ENCODE peak calls at places on chromosomes 7 and 10, in six cellular contexts. S is CD8-positive, alpha-beta T cell; V is mesothelial cell of epicardium; A is cardiac muscle cell; M is WTC11; L is neural crest cell. N is an unnamed sample.

GRCh38 chr10:79562135-79562756 is 2.0 kb upstream of the SFTPA2 start:
- DNase-seq in A (peak; percentile 68), L (peak; percentile 73), M (peak; percentile 74), S (peak; percentile 40), V (peak; percentile 47), N (peak; percentile 86)

GRCh38 chr7:143980746-143981510 is 19.2 kb upstream of the OR6B1 start:
- DNase-seq in A (no peak), M (no peak), L (no peak), V (no peak), S (no peak), N (no peak)

GRCh38 chr10:29204119-29204518 is 84.8 kb upstream of the LYZL1 start:
- DNase-seq in M (peak; percentile 25), L (no peak), S (no peak), A (peak; percentile 6), V (no peak), N (peak; percentile 22)

GRCh38 chr10:20466731-20467130 is 430.4 kb downstream of the NEBL start:
- DNase-seq in V (no peak), S (no peak), L (no peak), M (no peak), A (peak; percentile 9), N (no peak)

GRCh38 chr7:24496031-24496430 is 77.2 kb upstream of the PALS2 start:
- DNase-seq in S (no peak), A (no peak), M (no peak), L (no peak), V (no peak), N (no peak)

GRCh38 chr10:94299417-94299816 is 63.3 kb downstream of the NOC3L start:
- DNase-seq in A (peak; percentile 68), L (no peak), V (no peak), S (no peak), M (no peak), N (no peak)

GRCh38 chr10:93554760-93555432 is 11.6 kb upstream of the FFAR4 start:
- DNase-seq in V (peak; percentile 62), S (peak; percentile 24), L (peak; percentile 85), M (peak; percentile 85), A (peak; percentile 86), N (peak; percentile 88)

GRCh38 chr7:2876031-2876862 is 32.1 kb upstream of the GNA12 start:
- DNase-seq in S (no peak), A (peak; percentile 38), L (no peak), V (no peak), M (no peak), N (no peak)

GRCh38 chr7:101169838-101170531 is 4.6 kb upstream of the VGF start:
- DNase-seq in V (peak; percentile 62), S (peak; percentile 70), M (peak; percentile 86), A (peak; percentile 69), L (peak; percentile 92), N (peak; percentile 91)

GRCh38 chr10:130739016-130739756 is 572.3 kb downstream of the TCERG1L start:
- DNase-seq in V (peak; percentile 1), A (no peak), S (no peak), M (no peak), L (no peak), N (no peak)

GRCh38 chr7:71695189-71695588 is 563.2 kb downstream of the GALNT17 start:
- DNase-seq in M (no peak), L (no peak), A (no peak), S (no peak), V (no peak), N (peak; percentile 49)

GRCh38 chr7:16205481-16205880 is 215.9 kb downstream of the CRPPA start:
- DNase-seq in A (peak; percentile 65), S (no peak), L (no peak), V (no peak), M (no peak), N (no peak)

GRCh38 chr7:139850906-139851305 is 21.8 kb downstream of the TBXAS1 start:
- DNase-seq in A (no peak), V (no peak), M (no peak), S (no peak), L (no peak), N (no peak)

GRCh38 chr7:1942704-1943294 is 272.7 kb downstream of the ELFN1 start:
- DNase-seq in M (no peak), V (no peak), S (no peak), L (no peak), A (no peak), N (no peak)

GRCh38 chr7:133436014-133436428 is 183.1 kb downstream of the EXOC4 start:
- DNase-seq in M (no peak), V (no peak), S (no peak), L (no peak), A (peak; percentile 94), N (no peak)

GRCh38 chr10:107966817-107967216 is 802.3 kb upstream of the SORCS1 start:
- DNase-seq in M (no peak), A (no peak), V (no peak), L (no peak), S (no peak), N (no peak)

GRCh38 chr10:60827791-60828488 is 49.7 kb downstream of the CDK1 start:
- DNase-seq in M (no peak), A (peak; percentile 92), L (no peak), S (no peak), V (no peak), N (no peak)

GRCh38 chr7:104552102-104552501 is 223.7 kb downstream of the LHFPL3 start:
- DNase-seq in L (peak; percentile 48), V (no peak), A (peak; percentile 13), S (no peak), M (peak; percentile 75), N (no peak)

GRCh38 chr7:74519395-74519794 is 65.7 kb downstream of the GTF2IRD1 start:
- DNase-seq in S (no peak), M (no peak), V (no peak), A (no peak), L (no peak), N (no peak)

GRCh38 chr10:7408494-7409044 is 2.3 kb downstream of the SFMBT2 start:
- DNase-seq in L (peak; percentile 68), A (peak; percentile 44), M (peak; percentile 59), S (no peak), V (peak; percentile 34), N (peak; percentile 83)

GRCh38 chr10:77867124-77867715 is 59.3 kb downstream of the DLG5 start:
- DNase-seq in M (no peak), S (no peak), L (no peak), A (no peak), V (no peak), N (no peak)

GRCh38 chr10:98425511-98426352 is 10.8 kb upstream of the PYROXD2 start:
- DNase-seq in M (peak; percentile 83), L (peak; percentile 37), V (no peak), A (peak; percentile 47), S (no peak), N (peak; percentile 57)

GRCh38 chr7:85025312-85025756 is 161.5 kb downstream of the SEMA3D start:
- DNase-seq in M (no peak), V (no peak), L (no peak), A (peak; percentile 34), S (no peak), N (no peak)

GRCh38 chr7:153457796-153458195 is 594.4 kb upstream of the DPP6 start:
- DNase-seq in V (no peak), S (no peak), A (no peak), M (no peak), L (no peak), N (no peak)

GRCh38 chr7:104855826-104856225 is 158.2 kb upstream of the KMT2E start:
- DNase-seq in V (no peak), L (no peak), S (no peak), A (no peak), M (no peak), N (no peak)

GRCh38 chr7:85095357-85095756 is 91.5 kb downstream of the SEMA3D start:
- DNase-seq in V (no peak), S (no peak), A (peak; percentile 65), L (no peak), M (no peak), N (no peak)

GRCh38 chr7:130723784-130724183 is 10.2 kb downstream of the KLF14 start:
- DNase-seq in A (peak; percentile 32), M (no peak), V (no peak), S (no peak), L (no peak), N (no peak)

GRCh38 chr10:127527320-127527719 is 21.8 kb upstream of the NPS start:
- DNase-seq in A (no peak), S (no peak), L (no peak), V (no peak), M (no peak), N (no peak)

GRCh38 chr7:100093054-100093453 is 4.3 kb downstream of the COPS6 start:
- DNase-seq in M (no peak), V (no peak), L (no peak), S (no peak), A (no peak), N (no peak)

GRCh38 chr7:28580626-28581025 is 168.3 kb downstream of the CREB5 start:
- DNase-seq in S (no peak), L (no peak), A (no peak), V (no peak), M (no peak), N (no peak)
- TF ChIP-seq CTCF in S (no peak), L (no peak), A (no peak), V (no peak), M (no peak), N (no peak)

GRCh38 chr10:129274928-129275474 is 192.0 kb upstream of the MGMT start:
- DNase-seq in L (no peak), A (no peak), V (no peak), S (no peak), M (peak; percentile 77), N (peak; percentile 41)
- TF ChIP-seq CTCF in L (peak; percentile 44), A (no peak), V (peak; percentile 63), S (no peak), M (peak; percentile 61), N (peak; percentile 72)

DNA sequence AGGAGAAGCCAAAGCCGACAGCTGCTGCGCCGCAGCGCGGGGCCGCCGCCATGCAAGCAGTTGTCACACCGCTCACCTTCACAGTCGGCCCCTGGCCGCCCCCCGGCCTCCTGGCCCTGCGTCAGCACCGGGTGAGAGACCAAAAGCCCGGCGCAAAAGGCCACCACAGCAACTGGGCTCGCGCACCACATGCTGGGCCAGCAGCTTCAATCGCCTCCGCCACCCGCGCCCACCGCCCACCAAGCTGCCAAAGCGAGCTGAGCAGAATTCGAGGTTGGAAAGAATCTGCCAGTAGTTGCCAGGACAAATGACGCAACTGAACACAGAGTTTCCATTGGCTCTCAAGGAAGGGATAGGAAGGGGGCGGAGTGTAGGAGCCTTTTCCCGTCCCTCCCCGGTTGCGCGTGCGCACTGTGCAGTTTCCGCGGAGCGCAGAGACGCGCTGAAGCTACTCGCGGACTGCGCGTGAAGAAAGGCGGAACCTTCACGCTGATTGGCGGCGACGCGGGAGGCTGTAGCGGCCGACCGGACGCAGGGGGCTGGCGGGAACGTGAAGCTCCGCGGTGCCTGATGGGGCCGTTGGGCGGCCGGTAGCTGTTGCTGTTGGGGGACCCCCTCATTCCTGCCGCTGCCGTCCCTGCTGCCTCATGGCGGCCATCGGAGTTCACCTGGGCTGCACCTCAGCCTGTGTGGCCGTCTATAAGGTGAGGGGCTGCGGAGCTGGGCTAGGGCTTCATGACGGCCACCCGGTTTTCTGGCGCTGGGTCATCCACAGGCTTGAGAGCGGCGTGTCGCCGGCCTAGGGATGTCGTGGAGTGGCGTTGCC is at the start of the genes CDNF, HSPA14 and MSANTD7:
- DNase-seq in M (peak; percentile 99), S (peak; percentile 99), V (peak; percentile 99), A (peak; percentile 100), L (peak; percentile 99), N (peak; percentile 100)
- TF ChIP-seq CTCF in M (no peak), S (no peak), V (no peak), A (no peak), L (no peak), N (no peak)

GRCh38 chr10:110513949-110514348 is 16.2 kb downstream of the DUSP5 start:
- DNase-seq in A (no peak), V (no peak), S (no peak), M (no peak), L (no peak), N (no peak)
- TF ChIP-seq CTCF in A (no peak), V (no peak), S (no peak), M (no peak), L (no peak), N (no peak)